ENCODE peak calls at places on chromosomes 1 and 21, in six cellular contexts. O is ACHN, F is EH, R is progenitor cell of endocrine pancreas, J is T-cell, T is substantia nigra. I is an unnamed sample.

GRCh38 chr1:102902045-102902444 is 206.3 kb downstream of the COL11A1 start:
- DNase-seq in O (no peak), F (peak; percentile 35), R (no peak), J (no peak), T (no peak), I (no peak)

GRCh38 chr1:184825571-184825970 is 70.9 kb upstream of the EDEM3 start:
- DNase-seq in O (no peak), F (no peak), R (no peak), J (no peak), T (no peak), I (no peak)

GRCh38 chr1:197144570-197145325 is 1.7 kb downstream of the ASPM start:
- DNase-seq in O (peak; percentile 77), F (peak; percentile 68), R (no peak), J (no peak), T (no peak), I (no peak)

GRCh38 chr21:28704746-28705145 is 287.9 kb downstream of the LTN1 start:
- DNase-seq in O (no peak), F (no peak), R (no peak), J (no peak), T (no peak), I (no peak)

GRCh38 chr21:15252437-15252836 is 187.6 kb upstream of the NRIP1 start:
- DNase-seq in O (no peak), F (no peak), R (no peak), J (no peak), T (no peak), I (no peak)

GRCh38 chr1:188027613-188028012 is 1198.9 kb downstream of the PLA2G4A start:
- DNase-seq in O (peak; percentile 92), F (peak; percentile 82), R (no peak), J (no peak), T (no peak), I (no peak)

GRCh38 chr1:56911098-56911497 is 54.7 kb downstream of the C8B start:
- DNase-seq in O (no peak), F (peak; percentile 80), R (no peak), J (no peak), T (no peak), I (no peak)

GRCh38 chr1:50703240-50703639 is 256.8 kb downstream of the FAF1 start:
- DNase-seq in O (no peak), F (no peak), R (no peak), J (no peak), T (no peak), I (no peak)

GRCh38 chr1:178371999-178372398 is 124.8 kb downstream of the CLEC20A start:
- DNase-seq in O (no peak), F (no peak), R (no peak), J (no peak), T (no peak), I (no peak)

GRCh38 chr1:89794406-89794805 is 26.4 kb upstream of the LRRC8D start:
- DNase-seq in O (peak; percentile 51), F (peak; percentile 66), R (no peak), J (no peak), T (no peak), I (no peak)

GRCh38 chr1:19311503-19311930 is 427 bp downstream of the AKR7A2 start:
- DNase-seq in O (no peak), F (no peak), R (no peak), J (peak; percentile 27), T (peak; percentile 59), I (no peak)

GRCh38 chr1:44421374-44422028 is 16.4 kb downstream of the RNF220 start:
- DNase-seq in O (no peak), F (no peak), R (no peak), J (no peak), T (no peak), I (no peak)

GRCh38 chr1:190365283-190365682 is 112.4 kb downstream of the BRINP3 start:
- DNase-seq in O (no peak), F (no peak), R (no peak), J (no peak), T (no peak), I (no peak)

GRCh38 chr1:16092923-16093511 is 19.6 kb upstream of the FAM131C start:
- DNase-seq in O (no peak), F (no peak), R (no peak), J (no peak), T (no peak), I (no peak)

GRCh38 chr1:204221271-204221670 is 7.5 kb upstream of the GOLT1A start:
- DNase-seq in O (no peak), F (no peak), R (no peak), J (no peak), T (no peak), I (no peak)

GRCh38 chr1:23563003-23563402 is 3.7 kb upstream of the ID3 start:
- DNase-seq in O (no peak), F (peak; percentile 38), R (no peak), J (no peak), T (no peak), I (no peak)

GRCh38 chr1:245599413-245600174 is 444.8 kb downstream of the KIF26B start:
- DNase-seq in O (no peak), F (peak; percentile 97), R (no peak), J (no peak), T (no peak), I (no peak)

GRCh38 chr21:24255591-24255990 is 1351.7 kb downstream of the MRPL39 start:
- DNase-seq in O (no peak), F (no peak), R (no peak), J (no peak), T (no peak), I (no peak)

GRCh38 chr1:1019122-1019999 is 559 bp upstream of the AGRN start:
- DNase-seq in O (peak; percentile 90), F (peak; percentile 88), R (peak; percentile 84), J (peak; percentile 70), T (peak; percentile 71), I (peak; percentile 63)

GRCh38 chr21:21232320-21232719 is 234.1 kb downstream of the NCAM2 start:
- DNase-seq in O (peak; percentile 45), F (peak; percentile 38), R (no peak), J (no peak), T (peak; percentile 3), I (no peak)

GRCh38 chr21:21001591-21002100 is 3.4 kb downstream of the NCAM2 start:
- DNase-seq in O (no peak), F (no peak), R (no peak), J (no peak), T (no peak), I (no peak)

GRCh38 chr1:16615253-16616252 is 2.2 kb upstream of the NBPF1 start:
- DNase-seq in O (no peak), F (no peak), R (peak; percentile 12), J (no peak), T (no peak), I (no peak)

GRCh38 chr21:25944082-25944481 is 209.3 kb downstream of the GABPA start:
- DNase-seq in O (no peak), F (no peak), R (no peak), J (no peak), T (no peak), I (no peak)

GRCh38 chr1:109895720-109896504 is 14.7 kb upstream of the CSF1 start:
- DNase-seq in O (peak; percentile 14), F (peak; percentile 80), R (no peak), J (no peak), T (no peak), I (no peak)

GRCh38 chr1:241627453-241628329 is 12.5 kb downstream of the CHML start:
- DNase-seq in O (peak; percentile 84), F (peak; percentile 74), R (no peak), J (no peak), T (no peak), I (no peak)

GRCh38 chr1:221983444-221983843 is 241.6 kb upstream of the DUSP10 start:
- DNase-seq in O (no peak), F (no peak), R (no peak), J (no peak), T (no peak), I (no peak)

GRCh38 chr1:88609051-88609450 is 75.0 kb upstream of the PKN2 start:
- DNase-seq in O (no peak), F (no peak), R (no peak), J (no peak), T (no peak), I (no peak)

I was measured in T-helper 22 cell.